ENCODE peak calls at places on chromosomes 13 and 19, in ten cellular contexts. Y is suprapubic skin, R is testis, F is uterus, N is PC-9, Z is esophagus squamous epithelium, C is neuronal stem cell, M is ascending aorta, S is psoas muscle, I is fibroblast of lung. G is an unnamed sample. For H3K4me1, the result is how much of the 10 kb centered on the place peaks cover.

GRCh38 chr19:42420055-42420544 is 7.1 kb downstream of the LIPE start:
- DNase-seq in I (peak), R (peak), F (no peak), M (no peak), Y (no peak), N (no peak), Z (no peak), C (no peak), S (no peak), G (no peak)

GRCh38 chr19:33505168-33505567 is 16.4 kb downstream of the PEPD start:
- DNase-seq in N (no peak), M (no peak), I (peak), S (no peak), F (no peak), Z (no peak), C (no peak), R (no peak), Y (no peak), G (no peak)

GRCh38 chr19:12913011-12913561 is 6.0 kb downstream of the SYCE2 start:
- DNase-seq in R (peak), S (peak), I (peak), Y (peak), N (no peak), Z (no peak), F (peak), C (no peak), M (no peak), G (no peak)

GRCh38 chr19:33390908-33391630 is 17.6 kb downstream of the CEBPG start:
- DNase-seq in I (no peak), Y (peak), R (no peak), C (no peak), S (peak), M (no peak), Z (no peak), F (peak), N (no peak), G (no peak)

GRCh38 chr13:42041017-42041683 is 7.3 kb upstream of the DGKH start:
- DNase-seq in F (peak), Z (no peak), S (peak), M (no peak), N (peak), Y (peak), I (peak), C (peak), R (peak), G (no peak)

GRCh38 chr19:2974342-2974932 is 2.9 kb upstream of the TLE6 start:
- DNase-seq in S (peak), Y (peak), M (no peak), F (peak), R (peak), C (no peak), Z (no peak), I (peak), N (no peak), G (no peak)

GRCh38 chr19:53132231-53132991 is at the start of gene ZNF415:
- DNase-seq in C (peak), N (peak), S (peak), R (peak), M (peak), F (peak), Z (no peak), Y (peak), I (peak), G (peak)

GRCh38 chr19:11137542-11138384 is 17.8 kb downstream of the SPC24 start:
- DNase-seq in Z (no peak), F (peak), M (peak), N (peak), C (peak), S (peak), I (peak), R (peak), Y (peak), G (no peak)

GRCh38 chr13:113407531-113408393 is 43.8 kb upstream of the GRTP1 start:
- DNase-seq in R (no peak), M (no peak), C (no peak), S (peak), N (no peak), Z (no peak), F (no peak), Y (peak), I (no peak), G (no peak)

GRCh38 chr13:67318398-67318797 is 88.3 kb upstream of the PCDH9 start:
- DNase-seq in F (no peak), N (no peak), I (no peak), Z (no peak), R (no peak), S (no peak), Y (no peak), M (no peak), C (no peak), G (no peak)

GRCh38 chr19:765179-765738 is 14.3 kb downstream of the MISP start:
- DNase-seq in F (no peak), S (no peak), R (no peak), M (no peak), I (no peak), Y (no peak), N (no peak), Z (no peak), C (no peak), G (no peak)

GRCh38 chr13:41459754-41460111 is 2.4 kb downstream of the RGCC start:
- DNase-seq in N (no peak), M (no peak), Z (no peak), C (no peak), R (no peak), Y (no peak), F (no peak), S (no peak), I (no peak), G (no peak)

GRCh38 chr13:90968510-90968909 is 379.0 kb upstream of the MIR17HG start:
- DNase-seq in F (no peak), I (peak), N (peak), Y (no peak), C (peak), M (no peak), R (peak), Z (no peak), S (no peak), G (no peak)

GRCh38 chr13:74487091-74487722 is 353.0 kb upstream of the KLF12 start:
- DNase-seq in Z (no peak), F (no peak), I (no peak), Y (no peak), C (no peak), S (no peak), N (no peak), R (no peak), M (no peak), G (no peak)

GRCh38 chr13:91111476-91112190 is 235.9 kb upstream of the MIR17HG start:
- DNase-seq in N (no peak), F (no peak), R (no peak), I (no peak), S (no peak), C (no peak), Z (no peak), Y (no peak), M (no peak), G (no peak)

GRCh38 chr19:8069116-8069973 is 16.8 kb downstream of the CCL25 start:
- DNase-seq in N (no peak), M (no peak), Y (no peak), Z (no peak), C (no peak), I (no peak), R (peak), S (no peak), F (no peak), G (peak)

GRCh38 chr19:27774827-27775226 is 1438.1 kb downstream of the UQCRFS1 start:
- DNase-seq in F (no peak), S (no peak), M (no peak), R (no peak), I (no peak), C (no peak), Y (no peak), N (no peak), Z (no peak), G (no peak)

GRCh38 chr13:51905787-51906186 is 44.0 kb downstream of the CCDC70 start:
- DNase-seq in Z (no peak), R (no peak), C (no peak), Y (no peak), N (no peak), M (no peak), F (no peak), S (no peak), I (no peak), G (no peak)

GRCh38 chr13:87666826-87667225 is 4.3 kb upstream of the SLITRK5 start:
- DNase-seq in Z (no peak), I (no peak), F (no peak), Y (no peak), R (no peak), M (no peak), S (no peak), C (no peak), N (no peak), G (no peak)

GRCh38 chr13:111399334-111399733 is 78.9 kb downstream of the TEX29 start:
- DNase-seq in N (no peak), Y (no peak), C (no peak), Z (no peak), R (no peak), F (no peak), I (no peak), M (no peak), S (no peak), G (no peak)

GRCh38 chr13:60396783-60397692 is at the start of gene TDRD3:
- DNase-seq in S (peak), C (peak), R (peak), F (peak), Y (peak), Z (peak), I (peak), N (peak), M (peak), G (no peak)

GRCh38 chr19:29708553-29709439 is 6.3 kb downstream of the C19orf12 start:
- DNase-seq in R (no peak), S (peak), C (no peak), Y (no peak), N (no peak), Z (no peak), F (no peak), M (no peak), I (no peak), G (no peak)

GRCh38 chr13:85383291-85383690 is 415.9 kb downstream of the SLITRK6 start:
- DNase-seq in Y (no peak), N (no peak), Z (no peak), M (no peak), C (no peak), I (no peak), F (no peak), R (no peak), S (no peak), G (no peak)

GRCh38 chr13:50691682-50692263 is 151.7 kb downstream of the DLEU7 start:
- DNase-seq in C (no peak), M (no peak), R (no peak), Z (no peak), N (no peak), Y (no peak), S (no peak), I (peak), F (no peak), G (no peak)

GRCh38 chr13:41452462-41452861 is 4.9 kb upstream of the RGCC start:
- DNase-seq in S (no peak), R (no peak), C (no peak), N (no peak), M (no peak), I (no peak), F (no peak), Y (no peak), Z (no peak), G (no peak)

GRCh38 chr13:44221657-44222056 is 152.0 kb upstream of the SERP2 start:
- DNase-seq in I (no peak), M (no peak), Y (no peak), Z (no peak), C (no peak), R (no peak), F (peak), S (no peak), N (no peak), G (no peak)

GRCh38 chr19:58355891-58356235 is 2.6 kb upstream of the A1BG start:
- DNase-seq in I (no peak), F (no peak), Y (no peak), S (no peak), R (no peak), Z (no peak), M (no peak), N (no peak), C (no peak), G (no peak)

GRCh38 chr13:109751477-109751876 is 34.9 kb downstream of the IRS2 start:
- DNase-seq in F (no peak), I (no peak), C (no peak), Z (no peak), Y (no peak), M (no peak), S (no peak), R (no peak), N (no peak), G (no peak)

GRCh38 chr13:98368019-98368418 is 190.9 kb upstream of the RNF113B start:
- DNase-seq in M (no peak), S (no peak), Z (no peak), I (peak), F (no peak), Y (no peak), R (no peak), C (no peak), N (no peak), G (no peak)

GRCh38 chr13:110106726-110107125 is 200.2 kb downstream of the COL4A1 start:
- DNase-seq in Y (no peak), N (no peak), F (peak), M (no peak), C (no peak), S (no peak), Z (no peak), R (peak), I (peak), G (no peak)

GRCh38 chr19:9729162-9729561 is 39.4 kb downstream of the ZNF846 start:
- DNase-seq in F (no peak), C (no peak), S (no peak), N (no peak), I (no peak), R (no peak), M (no peak), Z (no peak), Y (no peak), G (no peak)

GRCh38 chr19:42206871-42207755 is 10.4 kb downstream of the DEDD2 start:
- DNase-seq in C (no peak), F (no peak), Z (no peak), R (no peak), M (no peak), Y (no peak), S (no peak), N (peak), I (peak), G (no peak)

GRCh38 chr13:23560571-23561089 is 9.6 kb upstream of the TNFRSF19 start:
- DNase-seq in I (no peak), Y (no peak), F (no peak), Z (no peak), S (no peak), C (no peak), N (no peak), R (no peak), M (no peak), G (no peak)

GRCh38 chr13:23561261-23561660 is 9.0 kb upstream of the TNFRSF19 start:
- DNase-seq in M (no peak), F (no peak), I (no peak), Y (no peak), S (no peak), N (no peak), R (no peak), C (no peak), Z (no peak), G (no peak)

GRCh38 chr13:23557043-23557442 is 13.2 kb upstream of the TNFRSF19 start:
- DNase-seq in I (no peak), C (no peak), F (no peak), Y (no peak), R (no peak), Z (no peak), N (no peak), M (no peak), S (no peak), G (no peak)

GRCh38 chr13:23557733-23558132 is 12.5 kb upstream of the TNFRSF19 start:
- DNase-seq in N (no peak), I (no peak), Y (no peak), R (no peak), M (no peak), C (no peak), F (no peak), S (no peak), Z (no peak), G (no peak)

DNA sequence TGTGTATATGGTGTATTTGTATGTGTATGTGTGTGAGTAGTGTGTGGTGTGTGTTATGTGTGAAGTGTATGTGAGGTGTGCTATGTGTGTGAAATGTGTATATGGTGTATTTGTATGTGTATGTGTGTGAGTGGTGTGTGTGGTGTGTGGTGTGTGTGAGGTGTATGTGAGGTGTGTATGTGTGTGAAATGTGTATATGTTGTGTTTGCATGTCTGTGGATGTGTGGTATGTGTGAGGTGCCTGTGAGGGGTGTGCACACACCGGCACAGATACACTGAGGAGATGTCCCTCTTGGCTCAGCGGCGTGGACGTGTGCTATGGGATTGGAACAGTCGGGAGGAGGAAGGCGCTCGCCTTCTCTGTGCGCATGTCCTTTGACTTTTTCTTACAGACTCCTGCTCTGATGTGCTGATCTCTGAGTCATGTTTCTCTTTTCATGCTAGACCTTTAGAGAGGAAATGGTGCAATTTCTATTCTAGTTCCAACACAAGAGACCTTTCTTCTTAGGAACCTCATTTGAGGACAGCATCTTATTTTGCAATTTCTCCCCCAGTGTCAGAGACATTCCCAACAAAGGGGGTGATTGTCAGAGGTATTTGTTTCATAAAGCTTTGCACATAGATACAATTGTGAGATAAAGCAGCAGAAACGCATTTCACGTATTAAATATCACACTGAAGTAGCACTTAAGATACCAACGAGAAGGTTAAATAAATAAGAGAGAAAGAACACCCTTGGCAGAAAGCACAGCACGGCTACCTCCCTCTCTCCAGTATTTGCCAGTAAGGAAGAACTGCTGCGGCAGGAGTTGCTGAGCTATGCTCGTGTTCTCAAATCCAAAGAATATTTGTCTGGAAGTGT is 11.3 kb upstream of the TNFRSF19 start:
- DNase-seq in Y (no peak), M (no peak), I (peak), F (peak), Z (no peak), S (peak), R (peak), C (no peak), N (peak), G (no peak)
- H3K4me3 ChIP-seq in Y (peak), M (peak), I (peak), F (no peak), Z (no peak), S (peak), R (no peak), C (peak), N (peak), G (no peak)

GRCh38 chr19:56916528-56916927 is 76.0 kb upstream of the PEG3 start:
- DNase-seq in S (no peak), R (no peak), C (no peak), Z (no peak), M (no peak), F (no peak), Y (no peak), N (no peak), I (no peak), G (no peak)
- H3K27ac ChIP-seq in S (no peak), R (no peak), C (no peak), Z (no peak), M (no peak), F (no peak), Y (no peak), N (no peak), I (no peak), G (no peak)

DNA sequence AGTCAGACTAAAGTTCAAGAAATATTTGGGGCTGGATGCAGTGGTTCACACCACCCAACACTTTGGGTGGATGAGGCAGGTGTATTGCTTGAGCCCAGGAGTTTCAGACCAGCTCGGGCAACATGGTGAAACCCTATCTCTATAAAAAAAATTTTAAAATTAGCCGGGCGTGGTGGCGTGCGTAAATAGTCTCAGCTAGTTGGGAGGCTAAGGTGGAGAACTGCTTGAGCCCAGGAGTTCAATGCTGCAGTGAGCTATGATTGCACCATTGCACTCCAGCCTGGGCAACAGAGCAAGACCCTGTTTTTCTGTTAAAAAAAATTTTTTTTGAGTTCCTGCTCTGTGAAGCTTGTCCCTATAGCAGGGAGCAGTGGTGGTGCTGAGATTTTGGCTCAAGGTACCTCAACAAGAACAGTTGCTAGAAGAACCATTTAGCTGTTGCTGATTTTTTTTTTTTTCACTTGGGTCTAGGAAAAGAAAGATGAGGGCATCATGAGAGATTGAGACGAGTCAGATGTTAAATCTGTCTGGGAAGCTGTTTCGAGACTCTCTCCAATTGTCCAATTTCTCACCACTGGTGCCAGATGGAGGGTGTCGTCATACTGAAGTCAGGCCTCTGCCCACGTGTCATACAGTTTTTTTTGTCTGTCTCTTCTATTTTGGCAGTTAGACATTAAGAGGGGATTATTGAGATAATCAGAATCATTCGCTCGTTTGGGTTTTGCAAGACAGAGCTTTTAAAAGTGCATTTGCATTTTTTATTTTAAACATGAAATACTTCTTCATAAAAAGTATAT is 3.7 kb downstream of the SLC25A42 start:
- DNase-seq in R (no peak), S (peak), N (no peak), Y (no peak), Z (no peak), I (no peak), M (no peak), F (no peak), C (no peak), G (no peak)
- H3K4me1 ChIP-seq in R (under half), S (under half), N (under half), Y (under half), Z (under half), I (under half), M (under half), F (under half), C (under half), G (under half)

GRCh38 chr19:51547397-51548212 is 16.1 kb upstream of the SIGLEC6 start:
- DNase-seq in M (no peak), N (no peak), F (no peak), Z (no peak), I (no peak), C (no peak), R (no peak), Y (no peak), S (no peak), G (no peak)

GRCh38 chr19:51548891-51549305 is 17.4 kb upstream of the SIGLEC6 start:
- DNase-seq in N (no peak), F (no peak), C (no peak), M (no peak), Z (no peak), S (no peak), I (no peak), Y (no peak), R (no peak), G (no peak)

GRCh38 chr19:51546107-51546649 is 14.7 kb upstream of the SIGLEC6 start:
- DNase-seq in Y (no peak), F (no peak), C (no peak), M (no peak), Z (no peak), S (no peak), N (no peak), I (no peak), R (no peak), G (no peak)

GRCh38 chr19:51548213-51548651 is 16.8 kb upstream of the SIGLEC6 start:
- DNase-seq in F (no peak), S (no peak), Z (no peak), M (no peak), I (no peak), Y (no peak), C (no peak), N (no peak), R (no peak), G (no peak)

DNA sequence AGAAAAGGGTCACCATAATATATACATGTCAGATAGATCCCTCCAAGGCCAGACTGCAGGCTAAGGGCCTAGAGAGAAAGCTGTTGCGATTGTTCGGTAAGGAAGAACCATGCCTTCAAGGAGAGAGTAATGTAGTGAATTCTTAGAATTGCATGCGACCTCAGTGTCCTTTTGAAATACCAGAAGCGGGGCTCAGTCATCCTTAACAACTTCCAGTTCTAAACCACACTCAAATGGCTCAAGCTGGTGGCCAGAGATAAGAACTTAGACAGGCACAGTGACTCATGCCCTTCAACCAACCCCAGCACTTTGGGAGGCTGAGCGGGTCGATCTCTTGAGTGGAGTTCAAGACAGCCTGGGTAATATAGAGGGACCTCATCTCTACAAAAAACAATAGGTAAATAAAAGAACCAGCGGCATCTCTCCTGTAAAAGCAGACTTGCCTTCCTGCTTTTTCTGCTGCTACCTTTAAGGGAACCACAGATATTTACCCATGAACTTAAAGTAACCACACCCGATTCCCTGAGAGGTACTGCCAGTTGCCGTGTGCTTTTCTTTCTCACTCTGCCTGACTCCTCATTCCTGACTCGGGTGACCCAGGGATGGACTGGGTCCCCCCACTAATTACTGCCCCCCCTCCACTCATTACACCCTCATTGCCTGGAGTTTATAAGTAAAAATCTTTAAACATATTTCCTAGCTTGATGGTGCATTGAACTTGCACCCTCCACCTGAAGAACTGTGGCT is 15.4 kb upstream of the SIGLEC6 start:
- DNase-seq in R (no peak), S (no peak), N (no peak), Z (no peak), I (peak), M (no peak), Y (no peak), F (no peak), C (no peak), G (no peak)
- H3K4me3 ChIP-seq in R (no peak), S (no peak), N (no peak), Z (no peak), I (no peak), M (no peak), Y (no peak), F (no peak), C (no peak), G (no peak)

G was measured in iPS DF 6.9.